ENCODE peak calls at places on chromosomes 4 and X, in eight cellular contexts. P, J, V, F, W, I, O and B are unnamed samples.

GRCh38 chrX:43958529-43958928 is 14.7 kb downstream of the NDP start:
- DNase-seq in P (peak; percentile 27), J (peak; percentile 85), V (peak; percentile 74), F (peak; percentile 90), W (peak; percentile 88), I (peak; percentile 5), O (no peak), B (peak; percentile 83)

GRCh38 chr4:151176711-151177110 is 77.3 kb downstream of the RPS3A start:
- DNase-seq in P (no peak), J (no peak), V (no peak), F (no peak), W (no peak), I (no peak), O (no peak), B (no peak)

GRCh38 chr4:610411-611261 is 14.7 kb upstream of the PDE6B start:
- DNase-seq in P (no peak), J (peak; percentile 84), V (peak; percentile 34), F (peak; percentile 91), W (peak; percentile 47), I (no peak), O (no peak), B (peak; percentile 84)

GRCh38 chr4:118834960-118835895 is 698 bp downstream of the SEC24D start:
- DNase-seq in P (peak; percentile 51), J (peak; percentile 91), V (peak; percentile 90), F (peak; percentile 92), W (peak; percentile 82), I (peak; percentile 10), O (peak; percentile 33), B (peak; percentile 85)

GRCh38 chrX:85611926-85612325 is 232.5 kb upstream of the POF1B start:
- DNase-seq in P (no peak), J (peak; percentile 2), V (no peak), F (peak; percentile 1), W (peak; percentile 24), I (no peak), O (no peak), B (peak; percentile 0)

GRCh38 chr4:2341261-2341841 is 77.1 kb downstream of the ZFYVE28 start:
- DNase-seq in P (peak; percentile 2), J (no peak), V (no peak), F (no peak), W (no peak), I (no peak), O (no peak), B (no peak)

GRCh38 chr4:4991541-4992099 is 27.6 kb downstream of the CYTL1 start:
- DNase-seq in P (no peak), J (no peak), V (no peak), F (no peak), W (no peak), I (no peak), O (no peak), B (no peak)

GRCh38 chr4:148259841-148260240 is 182.4 kb downstream of the NR3C2 start:
- DNase-seq in P (no peak), J (peak; percentile 34), V (no peak), F (no peak), W (no peak), I (no peak), O (no peak), B (no peak)

GRCh38 chr4:122309988-122310626 is 68.7 kb upstream of the ADAD1 start:
- DNase-seq in P (no peak), J (peak; percentile 33), V (no peak), F (peak; percentile 2), W (peak; percentile 47), I (no peak), O (no peak), B (peak; percentile 3)

GRCh38 chrX:138858946-138859345 is 147.4 kb upstream of the FGF13 start:
- DNase-seq in P (no peak), J (no peak), V (no peak), F (peak; percentile 24), W (no peak), I (no peak), O (no peak), B (peak; percentile 7)

GRCh38 chrX:7071390-7071789 is 76.1 kb upstream of the STS start:
- DNase-seq in P (no peak), J (no peak), V (no peak), F (no peak), W (no peak), I (no peak), O (no peak), B (no peak)

GRCh38 chr4:177519481-177520270 is 77.4 kb upstream of the AGA start:
- DNase-seq in P (no peak), J (no peak), V (no peak), F (no peak), W (no peak), I (no peak), O (no peak), B (no peak)

GRCh38 chrX:132532955-132533354 is 44.1 kb upstream of the MBNL3 start:
- DNase-seq in P (no peak), J (peak; percentile 19), V (peak; percentile 31), F (peak; percentile 13), W (peak; percentile 82), I (no peak), O (no peak), B (no peak)

GRCh38 chr4:129064717-129065116 is 28.6 kb downstream of the SCLT1 start:
- DNase-seq in P (no peak), J (no peak), V (peak; percentile 1), F (peak; percentile 66), W (peak; percentile 91), I (no peak), O (no peak), B (peak; percentile 54)

GRCh38 chr4:16826397-16826910 is 72.0 kb downstream of the LDB2 start:
- DNase-seq in P (no peak), J (no peak), V (no peak), F (no peak), W (no peak), I (no peak), O (no peak), B (no peak)